ENCODE peak calls at places on chromosomes 5 and 9, in eight cellular contexts. I, V, B, N, J, U, Z and E are unnamed samples.
A peak's percentile ranks its signal among the peaks of the same experiment; 100 is the strongest.

GRCh38 chr9:127223810-127224177 is 40.8 kb upstream of the GARNL3 start:
- DNase-seq in I (no peak), V (no peak), B (peak; percentile 18), N (no peak), J (no peak), U (no peak), Z (no peak), E (no peak)

GRCh38 chr9:16410601-16411285 is 459.7 kb downstream of the BNC2 start:
- DNase-seq in I (no peak), V (peak; percentile 68), B (no peak), N (no peak), J (no peak), U (no peak), Z (no peak), E (no peak)

GRCh38 chr9:129554649-129555048 is 66.3 kb downstream of the C9orf50 start:
- DNase-seq in I (no peak), V (no peak), B (no peak), N (no peak), J (peak; percentile 36), U (peak; percentile 44), Z (no peak), E (no peak)

GRCh38 chr9:2178034-2178734 is 163.0 kb downstream of the SMARCA2 start:
- DNase-seq in I (no peak), V (no peak), B (no peak), N (no peak), J (no peak), U (no peak), Z (no peak), E (no peak)

GRCh38 chr5:176365663-176366574 is 632 bp downstream of the ARL10 start:
- DNase-seq in I (no peak), V (peak; percentile 81), B (peak; percentile 62), N (no peak), J (peak; percentile 86), U (peak; percentile 83), Z (peak; percentile 96), E (no peak)

GRCh38 chr9:27088981-27089380 is 20.0 kb upstream of the TEK start:
- DNase-seq in I (no peak), V (peak; percentile 77), B (no peak), N (no peak), J (no peak), U (no peak), Z (no peak), E (no peak)

GRCh38 chr5:111201705-111202104 is 22.5 kb upstream of the CAMK4 start:
- DNase-seq in I (no peak), V (no peak), B (no peak), N (no peak), J (no peak), U (no peak), Z (no peak), E (no peak)

GRCh38 chr9:69816775-69817174 is 3.8 kb upstream of the CFAP95 start:
- DNase-seq in I (no peak), V (no peak), B (no peak), N (no peak), J (no peak), U (no peak), Z (no peak), E (no peak)

GRCh38 chr5:102796014-102796413 is 40.9 kb downstream of the PAM start:
- DNase-seq in I (no peak), V (no peak), B (no peak), N (no peak), J (no peak), U (no peak), Z (no peak), E (no peak)

GRCh38 chr9:89137548-89138462 is 40.8 kb downstream of the SHC3 start:
- DNase-seq in I (peak; percentile 59), V (peak; percentile 97), B (peak; percentile 44), N (peak; percentile 90), J (no peak), U (no peak), Z (no peak), E (no peak)

GRCh38 chr9:129023036-129023907 is 4.9 kb downstream of the SH3GLB2 start:
- DNase-seq in I (no peak), V (peak; percentile 85), B (peak; percentile 45), N (no peak), J (peak; percentile 36), U (no peak), Z (peak; percentile 71), E (no peak)

GRCh38 chr5:179774442-179774841 is 19.3 kb upstream of the LTC4S start:
- DNase-seq in I (no peak), V (no peak), B (no peak), N (no peak), J (no peak), U (no peak), Z (no peak), E (no peak)

GRCh38 chr9:29203216-29203930 is 1630.1 kb upstream of the C9orf72 start:
- DNase-seq in I (no peak), V (no peak), B (peak; percentile 23), N (peak; percentile 44), J (no peak), U (no peak), Z (no peak), E (no peak)

GRCh38 chr5:116669261-116670049 is 94.8 kb upstream of the SEMA6A start:
- DNase-seq in I (no peak), V (no peak), B (no peak), N (no peak), J (no peak), U (no peak), Z (no peak), E (no peak)

GRCh38 chr5:116671211-116671736 is 96.7 kb upstream of the SEMA6A start:
- DNase-seq in I (no peak), V (no peak), B (no peak), N (no peak), J (no peak), U (no peak), Z (no peak), E (peak; percentile 75)

GRCh38 chr5:116673453-116673852 is 98.8 kb upstream of the SEMA6A start:
- DNase-seq in I (no peak), V (no peak), B (no peak), N (no peak), J (no peak), U (no peak), Z (no peak), E (no peak)

GRCh38 chr5:116674881-116675627 is 100.4 kb upstream of the SEMA6A start:
- DNase-seq in I (no peak), V (no peak), B (no peak), N (no peak), J (no peak), U (no peak), Z (no peak), E (no peak)

GRCh38 chr5:116672203-116672602 is 97.6 kb upstream of the SEMA6A start:
- DNase-seq in I (no peak), V (no peak), B (no peak), N (no peak), J (no peak), U (no peak), Z (no peak), E (no peak)
- TF ChIP-seq EZH2phosphoT487 in I (no peak), V (no peak), B (no peak), N (no peak), J (no peak), U (no peak), Z (no peak), E (no peak)

DNA sequence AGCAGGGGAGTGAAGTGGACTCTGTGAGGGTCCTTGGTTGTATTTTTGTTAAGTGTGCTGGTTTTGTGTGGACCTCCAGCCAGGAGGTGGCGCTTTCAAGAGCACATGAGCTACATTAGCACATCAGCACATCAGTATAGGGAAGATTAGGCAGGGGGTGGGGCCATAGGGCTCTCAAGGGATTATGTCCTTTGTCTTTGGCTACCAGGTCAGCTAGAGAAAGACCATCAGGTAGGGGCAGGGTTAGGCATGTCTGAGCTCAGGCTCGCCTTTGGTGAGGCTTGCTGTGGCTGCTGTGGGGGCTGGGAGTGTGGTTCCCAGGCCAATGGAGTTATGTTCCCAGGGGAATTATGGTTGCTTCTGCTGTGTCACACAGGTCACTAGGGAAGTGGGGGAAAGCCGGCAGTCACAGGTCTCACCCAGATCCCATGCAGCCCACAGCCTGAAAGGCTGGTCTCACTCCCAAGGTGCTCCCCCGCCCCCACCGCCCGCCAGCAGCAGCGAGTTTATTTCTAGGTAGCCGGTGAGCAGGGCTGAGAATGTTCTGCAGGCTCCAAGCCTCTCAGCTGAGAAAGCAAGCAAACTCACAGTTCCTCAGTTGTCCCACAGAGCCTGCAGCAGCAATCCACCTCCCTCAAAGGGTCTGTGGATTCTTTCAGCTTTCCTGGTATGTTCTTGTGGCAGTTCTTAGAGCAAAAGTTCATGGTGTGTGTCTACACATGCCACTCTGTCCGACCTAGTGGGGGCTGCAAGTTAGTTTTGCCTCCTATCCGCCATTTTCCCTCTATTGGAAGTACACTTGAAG is 13.7 kb downstream of the OR1J1 start:
- DNase-seq in I (peak; percentile 28), V (no peak), B (no peak), N (peak; percentile 50), J (peak; percentile 29), U (peak; percentile 84), Z (peak; percentile 27), E (peak; percentile 81)
- H3K4me3 ChIP-seq in I (peak overlapping the region; percentile 35), V (peak overlapping the region; percentile 76), B (no peak overlapping the region), N (peak overlapping the region; percentile 73), J (no peak overlapping the region), U (no peak overlapping the region), Z (peak overlapping the region; percentile 47), E (peak overlapping the region; percentile 79)

GRCh38 chr5:39412995-39413394 is 11.8 kb downstream of the DAB2 start:
- DNase-seq in I (no peak), V (peak; percentile 63), B (no peak), N (no peak), J (no peak), U (no peak), Z (no peak), E (no peak)

GRCh38 chr5:39409036-39409435 is 15.7 kb downstream of the DAB2 start:
- DNase-seq in I (no peak), V (no peak), B (no peak), N (no peak), J (no peak), U (no peak), Z (no peak), E (no peak)

GRCh38 chr5:39411985-39412384 is 12.8 kb downstream of the DAB2 start:
- DNase-seq in I (no peak), V (peak; percentile 37), B (no peak), N (no peak), J (no peak), U (no peak), Z (no peak), E (no peak)

GRCh38 chr5:39414429-39414828 is 10.4 kb downstream of the DAB2 start:
- DNase-seq in I (no peak), V (peak; percentile 3), B (no peak), N (no peak), J (no peak), U (no peak), Z (no peak), E (no peak)

GRCh38 chr5:39411051-39411450 is 13.7 kb downstream of the DAB2 start:
- DNase-seq in I (no peak), V (peak; percentile 75), B (no peak), N (peak; percentile 85), J (no peak), U (no peak), Z (no peak), E (no peak)
- TF ChIP-seq EZH2phosphoT487 in I (no peak), V (no peak), B (no peak), N (no peak), J (no peak), U (no peak), Z (no peak), E (no peak)

DNA sequence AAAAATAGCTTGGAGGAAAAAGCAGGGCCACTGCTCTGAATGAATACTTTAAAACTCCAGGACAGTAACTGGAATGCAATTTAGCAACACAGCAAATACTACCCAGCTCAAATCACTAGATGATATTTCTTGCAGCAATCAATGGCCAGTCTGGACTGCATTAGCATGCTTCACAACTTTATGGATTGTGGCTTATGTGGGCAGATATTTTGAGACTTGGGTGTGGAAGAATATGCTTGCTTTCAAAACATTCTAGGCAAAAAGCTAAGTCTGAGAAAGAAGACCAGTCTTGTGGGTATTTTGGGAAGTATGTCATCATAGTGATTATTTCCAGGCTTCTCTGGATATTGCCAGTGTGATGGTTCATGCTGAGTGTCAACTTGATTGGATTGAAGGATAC is 3.2 kb downstream of the RANBP3L start:
- DNase-seq in I (no peak), V (peak; percentile 78), B (no peak), N (no peak), J (no peak), U (no peak), Z (no peak), E (no peak)
- H3K4me3 ChIP-seq in I (no peak overlapping the region), V (no peak overlapping the region), B (no peak overlapping the region), N (no peak overlapping the region), J (no peak overlapping the region), U (no peak overlapping the region), Z (no peak overlapping the region), E (no peak overlapping the region)